ENCODE peak calls at places on chromosome 17, in nine cellular contexts. J, Z, C, Y, N, K, I, M and R are unnamed samples.

GRCh38 chr17:76466775-76467130 is 650 bp upstream of the AANAT start:
- DNase-seq in J (no peak), Z (no peak), C (no peak), Y (no peak), N (no peak), K (no peak), I (no peak), M (no peak), R (no peak)

GRCh38 chr17:3912827-3913226 is 3.4 kb downstream of the P2RX1 start:
- DNase-seq in J (no peak), Z (no peak), C (no peak), Y (no peak), N (no peak), K (no peak), I (no peak), M (no peak), R (no peak)

GRCh38 chr17:67742025-67742424 is 24.3 kb downstream of the NOL11 start:
- DNase-seq in J (no peak), Z (no peak), C (no peak), Y (no peak), N (no peak), K (no peak), I (no peak), M (no peak), R (no peak)

GRCh38 chr17:19003966-19004600 is 481 bp downstream of the FAM83G start:
- DNase-seq in J (no peak), Z (no peak), C (peak; percentile 36), Y (peak; percentile 83), N (no peak), K (peak; percentile 35), I (peak; percentile 35), M (no peak), R (peak; percentile 54)

GRCh38 chr17:17412331-17412730 is 64.5 kb upstream of the MED9 start:
- DNase-seq in J (no peak), Z (peak; percentile 27), C (peak; percentile 82), Y (no peak), N (no peak), K (no peak), I (no peak), M (no peak), R (no peak)

GRCh38 chr17:6346986-6347385 is 87.9 kb downstream of the AIPL1 start:
- DNase-seq in J (no peak), Z (no peak), C (no peak), Y (no peak), N (no peak), K (no peak), I (no peak), M (no peak), R (no peak)

GRCh38 chr17:83062818-83063671 is 16.4 kb upstream of the METRNL start:
- DNase-seq in J (no peak), Z (no peak), C (no peak), Y (no peak), N (no peak), K (no peak), I (peak; percentile 23), M (peak; percentile 2), R (no peak)

GRCh38 chr17:19771971-19772630 is 24.0 kb upstream of the ALDH3A1 start:
- DNase-seq in J (no peak), Z (no peak), C (no peak), Y (peak; percentile 11), N (no peak), K (no peak), I (no peak), M (no peak), R (no peak)

GRCh38 chr17:43578699-43579569 is 32.8 kb upstream of the ETV4 start:
- DNase-seq in J (no peak), Z (no peak), C (peak; percentile 85), Y (peak; percentile 60), N (no peak), K (peak; percentile 39), I (no peak), M (no peak), R (peak; percentile 61)

GRCh38 chr17:71679832-71680231 is 441.0 kb upstream of the SOX9 start:
- DNase-seq in J (no peak), Z (no peak), C (no peak), Y (no peak), N (no peak), K (no peak), I (no peak), M (no peak), R (no peak)

GRCh38 chr17:37831492-37831891 is 86.6 kb upstream of the HNF1B start:
- DNase-seq in J (no peak), Z (no peak), C (no peak), Y (no peak), N (no peak), K (no peak), I (no peak), M (no peak), R (no peak)

GRCh38 chr17:28675485-28675884 is 13.5 kb downstream of the SUPT6H start:
- DNase-seq in J (no peak), Z (no peak), C (peak; percentile 52), Y (no peak), N (no peak), K (no peak), I (no peak), M (no peak), R (no peak)

GRCh38 chr17:7318121-7318860 is 3.1 kb upstream of the GPS2 start:
- DNase-seq in J (no peak), Z (no peak), C (no peak), Y (no peak), N (no peak), K (no peak), I (no peak), M (no peak), R (no peak)

GRCh38 chr17:75950850-75951554 is 10.2 kb upstream of the FBF1 start:
- DNase-seq in J (no peak), Z (no peak), C (peak; percentile 18), Y (no peak), N (no peak), K (no peak), I (no peak), M (no peak), R (no peak)